ENCODE peak calls at places on chromosomes 11 and 22, in eight cellular contexts. N is hepatocyte; I is neural progenitor cell; J is CD8-positive, alpha-beta memory T cell; L is brain microvascular endothelial cell; U is CD4-positive, alpha-beta memory T cell; B is astrocyte; A is adrenal gland. C is an unnamed sample. For H3K36me3, the result is how much of the 10 kb centered on the place peaks cover.

GRCh38 chr11:4577761-4578160 is 3.8 kb upstream of the OR52I2 start:
- DNase-seq in N (no peak), I (no peak), J (no peak), L (no peak), U (no peak), B (no peak), A (no peak), C (peak)

GRCh38 chr11:123426766-123427165 is 3.3 kb upstream of the GRAMD1B start:
- DNase-seq in N (no peak), I (no peak), J (no peak), L (no peak), U (no peak), B (no peak), A (no peak), C (no peak)

GRCh38 chr11:67050139-67050538 is 6.5 kb upstream of the RHOD start:
- DNase-seq in N (no peak), I (no peak), J (no peak), L (no peak), U (no peak), B (no peak), A (no peak), C (no peak)

GRCh38 chr11:117980280-117980679 is 5.9 kb upstream of the IL10RA start:
- DNase-seq in N (no peak), I (no peak), J (no peak), L (no peak), U (no peak), B (no peak), A (no peak), C (no peak)

GRCh38 chr11:28606930-28607329 is 498.7 kb downstream of the METTL15 start:
- DNase-seq in N (no peak), I (no peak), J (no peak), L (peak), U (no peak), B (no peak), A (no peak), C (no peak)

GRCh38 chr11:36684840-36685800 is 87.1 kb upstream of the RAG2 start:
- DNase-seq in N (no peak), I (no peak), J (peak), L (no peak), U (peak), B (no peak), A (no peak), C (no peak)

GRCh38 chr11:10742460-10743208 is 8.4 kb upstream of the CTR9 start:
- DNase-seq in N (peak), I (no peak), J (peak), L (peak), U (peak), B (peak), A (peak), C (peak)

GRCh38 chr22:17161991-17162390 is 2.9 kb upstream of the HDHD5 start:
- DNase-seq in N (no peak), I (no peak), J (no peak), L (no peak), U (no peak), B (no peak), A (no peak), C (no peak)

GRCh38 chr22:18021431-18021830 is 2.9 kb downstream of the MICAL3 start:
- DNase-seq in N (no peak), I (no peak), J (no peak), L (no peak), U (no peak), B (no peak), A (no peak), C (no peak)

DNA sequence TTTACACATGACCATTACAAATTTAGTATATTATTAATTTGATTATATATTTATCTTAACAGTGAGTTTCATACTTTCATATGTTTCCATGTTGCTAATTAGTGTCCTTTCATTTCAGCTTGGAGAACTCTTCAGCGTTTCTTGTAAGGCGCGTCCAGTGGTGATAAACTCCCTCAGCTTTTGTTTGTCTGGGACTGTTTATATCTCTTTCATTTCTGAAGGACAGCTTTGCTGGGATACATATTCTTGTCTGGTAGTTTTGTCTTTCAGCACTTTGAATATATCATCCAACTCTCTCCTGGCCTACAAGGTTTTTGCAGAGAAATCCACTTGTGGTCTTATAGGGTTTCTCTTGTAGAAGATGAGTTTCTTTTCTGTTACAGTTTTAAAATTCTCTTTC is 12.4 kb downstream of the BIRC2 start:
- DNase-seq in N (no peak), I (no peak), J (no peak), L (no peak), U (no peak), B (no peak), A (no peak), C (no peak)
- H3K36me3 ChIP-seq in N (under half), I (under half), J (under half), L (under half), U (under half), B (under half), A (under half), C (under half)

DNA sequence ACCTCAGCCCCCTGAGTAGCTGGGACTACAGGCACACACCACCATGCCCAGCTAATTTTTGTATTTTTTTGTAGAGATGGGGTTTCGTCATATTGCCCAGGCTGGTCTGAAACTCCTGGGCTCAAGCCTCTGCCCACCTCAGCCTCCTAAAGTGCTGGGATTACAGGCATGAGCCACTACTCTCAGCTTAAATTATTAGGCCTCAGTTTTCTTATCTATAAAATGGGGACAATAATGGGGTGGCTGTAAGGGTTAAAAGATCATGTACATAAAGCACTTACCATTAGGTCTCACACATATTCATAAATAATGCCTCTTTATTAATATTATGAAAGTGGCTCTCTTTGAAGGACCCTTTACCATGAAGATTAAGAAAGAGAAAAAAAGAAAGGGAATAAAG is 31.5 kb upstream of the CKAP5 start:
- DNase-seq in N (no peak), I (no peak), J (no peak), L (no peak), U (no peak), B (no peak), A (no peak), C (no peak)
- H3K36me3 ChIP-seq in N (under half), I (under half), J (under half), L (under half), U (under half), B (under half), A (under half), C (under half)

DNA sequence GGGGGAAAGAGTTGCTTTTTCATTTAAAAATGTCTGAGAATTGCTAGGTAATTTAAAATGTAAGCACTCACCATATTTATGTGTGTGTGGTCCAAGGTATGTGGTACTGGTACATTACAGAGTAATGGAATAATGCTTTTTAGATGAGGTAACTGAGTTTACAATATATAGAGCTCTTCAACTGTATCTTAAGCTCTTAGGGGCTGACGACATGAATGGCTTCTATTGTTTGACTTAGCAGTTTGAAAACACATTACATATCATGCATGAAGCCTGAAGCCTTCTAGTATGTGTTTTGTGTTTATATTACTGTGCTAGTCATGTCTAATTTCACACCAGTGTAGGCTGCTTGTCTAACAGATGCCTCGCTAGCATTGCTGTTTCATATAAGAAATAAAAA is 37.1 kb downstream of the GAS2 start:
- DNase-seq in N (peak), I (no peak), J (no peak), L (no peak), U (no peak), B (peak), A (no peak), C (no peak)
- H3K36me3 ChIP-seq in N (under half), I (under half), J (under half), L (under half), U (under half), B (under half), A (under half), C (under half)

GRCh38 chr11:18309691-18310090 is 12.2 kb downstream of the HPS5 start:
- DNase-seq in N (no peak), I (no peak), J (no peak), L (no peak), U (no peak), B (no peak), A (no peak), C (no peak)
- H3K36me3 ChIP-seq in N (under half), I (under half), J (under half), L (under half), U (under half), B (under half), A (under half), C (under half)

GRCh38 chr22:50019316-50019715 is 6.8 kb upstream of the IL17REL start:
- DNase-seq in N (no peak), I (no peak), J (no peak), L (no peak), U (no peak), B (no peak), A (no peak), C (no peak)

GRCh38 chr22:50018608-50019291 is 6.2 kb upstream of the IL17REL start:
- DNase-seq in N (no peak), I (no peak), J (no peak), L (no peak), U (peak), B (no peak), A (no peak), C (no peak)

GRCh38 chr22:50016308-50016987 is 3.9 kb upstream of the IL17REL start:
- DNase-seq in N (no peak), I (peak), J (no peak), L (no peak), U (no peak), B (no peak), A (no peak), C (no peak)

GRCh38 chr22:50016988-50017700 is 4.6 kb upstream of the IL17REL start:
- DNase-seq in N (peak), I (peak), J (no peak), L (no peak), U (no peak), B (peak), A (no peak), C (no peak)

GRCh38 chr22:50017701-50018224 is 5.2 kb upstream of the IL17REL start:
- DNase-seq in N (no peak), I (no peak), J (no peak), L (no peak), U (no peak), B (no peak), A (no peak), C (no peak)
- H3K36me3 ChIP-seq in N (under half), I (under half), J (under half), L (under half), U (under half), B (under half), A (under half), C (under half)

GRCh38 chr11:72648737-72649136 is 25.5 kb downstream of the PDE2A start:
- DNase-seq in N (no peak), I (no peak), J (no peak), L (no peak), U (no peak), B (no peak), A (no peak), C (no peak)
- H3K36me3 ChIP-seq in N (under half), I (under half), J (under half), L (under half), U (under half), B (under half), A (under half), C (under half)

GRCh38 chr11:64931290-64931689 is 4.4 kb downstream of the GPHA2 start:
- DNase-seq in N (no peak), I (no peak), J (no peak), L (no peak), U (no peak), B (no peak), A (no peak), C (no peak)
- H3K36me3 ChIP-seq in N (under half), I (under half), J (under half), L (half or more), U (under half), B (under half), A (under half), C (under half)

GRCh38 chr22:35337932-35338331 is 38.2 kb downstream of the TOM1 start:
- DNase-seq in N (no peak), I (no peak), J (no peak), L (no peak), U (no peak), B (no peak), A (no peak), C (no peak)
- H3K36me3 ChIP-seq in N (under half), I (under half), J (under half), L (under half), U (half or more), B (under half), A (under half), C (under half)

GRCh38 chr22:30923168-30923900 is 45.2 kb downstream of the MORC2 start:
- DNase-seq in N (no peak), I (no peak), J (no peak), L (no peak), U (no peak), B (no peak), A (no peak), C (no peak)
- H3K36me3 ChIP-seq in N (under half), I (under half), J (under half), L (under half), U (under half), B (under half), A (under half), C (under half)

C was measured in small intestine.